ENCODE peak calls at places on chromosomes 7 and 10, in four cellular contexts. N is WTC11, H is HepG2, P is GM12878. J is an unnamed sample.

GRCh38 chr7:70135656-70136055 is 537.4 kb downstream of the AUTS2 start:
- DNase-seq in N (no peak), H (no peak), P (no peak), J (no peak)

GRCh38 chr10:79929409-79929904 is 19.4 kb downstream of the SFTPD start:
- DNase-seq in N (peak; percentile 84), H (peak; percentile 59), P (no peak), J (peak; percentile 90)

GRCh38 chr10:103982639-103983038 is 15.7 kb downstream of the SLK start:
- DNase-seq in P (no peak), N (peak; percentile 61), H (peak; percentile 33), J (peak; percentile 11)

GRCh38 chr7:149060161-149060560 is 30.4 kb downstream of the ZNF786 start:
- DNase-seq in P (no peak), H (no peak), N (no peak), J (no peak)

GRCh38 chr10:115432188-115432819 is 339.1 kb downstream of the ATRNL1 start:
- DNase-seq in H (peak; percentile 31), N (no peak), P (no peak), J (no peak)

GRCh38 chr10:72320676-72321247 is 34.0 kb downstream of the DNAJB12 start:
- DNase-seq in H (peak; percentile 93), N (peak; percentile 89), P (peak; percentile 95), J (peak; percentile 97)

GRCh38 chr10:132536964-132537712 is 449 bp upstream of the INPP5A start:
- DNase-seq in H (peak; percentile 95), P (peak; percentile 84), N (peak; percentile 100), J (peak; percentile 97)

GRCh38 chr7:143345428-143345900 is 17.0 kb downstream of the FAM131B start:
- DNase-seq in N (peak; percentile 82), P (no peak), H (no peak), J (peak; percentile 63)

GRCh38 chr10:70227548-70228320 is 5.5 kb downstream of the PPA1 start:
- DNase-seq in N (no peak), H (peak; percentile 20), P (no peak), J (no peak)

GRCh38 chr10:26423722-26424121 is 14.4 kb upstream of the APBB1IP start:
- DNase-seq in H (no peak), N (no peak), P (no peak), J (no peak)

GRCh38 chr7:51244053-51244452 is 72.6 kb downstream of the COBL start:
- DNase-seq in N (no peak), H (no peak), P (no peak), J (no peak)

GRCh38 chr7:2760098-2760889 is 72.3 kb downstream of the AMZ1 start:
- DNase-seq in N (peak; percentile 42), P (no peak), H (peak; percentile 46), J (peak; percentile 45)

GRCh38 chr10:95330966-95331453 is 40.2 kb upstream of the PDLIM1 start:
- DNase-seq in P (no peak), H (no peak), N (no peak), J (no peak)

GRCh38 chr10:69674786-69675185 is 44.7 kb downstream of the FAM241B start:
- DNase-seq in N (no peak), P (no peak), H (no peak), J (no peak)

GRCh38 chr7:132083126-132084123 is 492.8 kb downstream of the PLXNA4 start:
- DNase-seq in P (no peak), H (no peak), N (no peak), J (no peak)

GRCh38 chr10:51926336-51926735 is 226.9 kb upstream of the CSTF2T start:
- DNase-seq in N (no peak), H (no peak), P (no peak), J (no peak)

GRCh38 chr7:49718755-49719154 is 54.7 kb upstream of the VWC2 start:
- DNase-seq in H (no peak), P (no peak), N (no peak), J (no peak)

GRCh38 chr10:60896033-60896432 is 48.0 kb downstream of the RHOBTB1 start:
- DNase-seq in H (no peak), N (no peak), P (no peak), J (no peak)

GRCh38 chr10:132967540-132967939 is 25.2 kb upstream of the CFAP46 start:
- DNase-seq in H (no peak), P (no peak), N (no peak), J (no peak)

GRCh38 chr7:3011211-3011852 is 32.3 kb downstream of the CARD11 start:
- DNase-seq in H (no peak), N (no peak), P (no peak), J (no peak)

GRCh38 chr7:29859089-29859488 is 52.8 kb downstream of the WIPF3 start:
- DNase-seq in N (no peak), H (no peak), P (no peak), J (no peak)

GRCh38 chr7:23474098-23474828 is 4.0 kb upstream of the IGF2BP3 start:
- DNase-seq in N (peak; percentile 97), P (peak; percentile 76), H (peak; percentile 96), J (peak; percentile 98)

GRCh38 chr7:157718303-157719007 is 381.7 kb downstream of the DNAJB6 start:
- DNase-seq in H (no peak), N (no peak), P (no peak), J (no peak)

GRCh38 chr10:80684217-80684616 is 146.5 kb downstream of the SH2D4B start:
- DNase-seq in P (no peak), H (no peak), N (no peak), J (peak; percentile 60)

GRCh38 chr7:503046-503574 is 16.5 kb downstream of the PDGFA start:
- DNase-seq in H (no peak), P (no peak), N (no peak), J (no peak)

GRCh38 chr7:103636153-103636552 is 190.1 kb upstream of the SLC26A5 start:
- DNase-seq in H (no peak), N (no peak), P (no peak), J (no peak)

GRCh38 chr10:33277135-33277536 is 57.3 kb downstream of the NRP1 start:
- DNase-seq in N (no peak), P (no peak), H (no peak), J (no peak)

GRCh38 chr10:24722676-24723385 is 856 bp downstream of the ARHGAP21 start:
- DNase-seq in H (peak; percentile 41), N (peak; percentile 60), P (no peak), J (peak; percentile 55)

GRCh38 chr10:16518822-16519221 is 2.9 kb downstream of the C1QL3 start:
- DNase-seq in N (no peak), P (no peak), H (no peak), J (no peak)

GRCh38 chr10:16519250-16519907 is 2.3 kb downstream of the C1QL3 start:
- DNase-seq in P (no peak), N (peak; percentile 43), H (no peak), J (no peak)

GRCh38 chr10:16519908-16520861 is 1.5 kb downstream of the C1QL3 start:
- DNase-seq in P (no peak), N (peak; percentile 27), H (no peak), J (no peak)

GRCh38 chr10:16521311-16522016 is at the start of gene C1QL3:
- DNase-seq in P (no peak), H (no peak), N (peak; percentile 60), J (no peak)

DNA sequence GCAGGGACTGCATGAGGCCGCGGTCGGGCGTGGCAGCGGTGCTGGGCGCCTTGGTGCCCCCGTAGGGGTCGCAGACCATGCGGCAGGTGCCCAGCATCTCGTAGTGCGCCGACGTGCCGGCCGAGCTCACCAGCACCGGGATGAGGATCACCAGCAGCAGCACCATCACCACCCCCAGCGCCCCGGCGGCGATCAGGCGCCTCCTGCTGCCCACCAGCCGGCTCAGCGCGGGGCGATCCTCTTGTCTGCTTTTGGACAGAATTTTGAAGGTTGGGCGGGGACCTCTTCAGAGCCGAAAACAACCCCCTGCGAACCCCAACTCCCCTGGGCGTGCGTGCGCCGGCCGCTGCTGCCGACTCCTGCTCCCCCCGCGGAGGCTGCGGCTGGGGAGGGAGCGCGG is 779 bp downstream of the C1QL3 start:
- DNase-seq in P (no peak), N (peak; percentile 66), H (no peak), J (no peak)
- TF ChIP-seq NR2C2 in P (no peak), N (no peak), H (no peak), J (no peak)

DNA sequence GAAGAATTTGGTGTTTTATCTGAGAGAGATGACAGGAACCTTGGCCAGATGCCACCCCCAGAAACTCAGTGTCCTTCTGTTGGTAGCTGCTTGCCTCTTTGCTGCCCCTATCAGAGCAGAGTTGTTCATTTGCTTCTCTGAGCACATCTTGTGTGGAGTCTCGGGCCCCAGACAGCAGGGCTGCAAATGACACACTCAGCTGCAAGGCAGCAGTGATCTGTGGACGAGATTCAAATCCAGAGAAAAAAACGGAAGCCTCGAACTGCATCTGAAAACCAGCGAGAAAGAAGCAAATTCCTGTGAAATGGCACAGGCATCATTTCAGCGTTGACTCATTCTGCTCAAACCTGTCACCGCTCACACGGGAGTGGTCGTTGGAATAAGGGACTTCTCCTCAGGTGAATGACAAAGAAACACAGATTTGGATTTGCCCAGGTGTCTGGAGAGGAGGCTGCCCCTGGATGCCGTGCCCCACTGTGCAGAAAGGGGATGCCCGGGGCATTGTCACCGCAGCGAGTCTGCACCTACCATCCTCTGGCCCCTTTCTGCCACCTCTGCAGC is 144.7 kb downstream of the PFKFB3 start:
- DNase-seq in P (peak; percentile 12), H (no peak), N (no peak), J (no peak)
- TF ChIP-seq NR2C2 in P (no peak), H (no peak), N (no peak), J (no peak)

DNA sequence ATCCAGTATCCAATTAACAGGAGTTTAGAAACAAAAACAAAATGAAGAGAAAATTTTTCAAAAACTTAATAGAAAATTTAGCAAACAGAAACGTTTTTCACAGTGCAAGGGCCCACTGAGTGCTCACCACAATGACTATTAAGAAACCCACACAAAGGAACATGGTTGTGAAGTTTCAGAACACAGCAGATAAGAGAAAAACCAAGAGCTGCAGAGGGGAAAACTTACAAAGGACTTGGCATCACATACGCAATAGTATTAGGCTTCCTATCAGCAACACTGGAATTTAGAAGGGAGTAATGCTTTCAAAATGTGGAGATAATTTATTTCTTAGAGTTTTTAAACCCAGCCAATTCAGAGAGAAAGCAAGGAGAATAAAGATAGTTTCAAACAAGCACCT is 1.7 kb upstream of the C7orf25 start:
- DNase-seq in H (no peak), P (no peak), N (no peak), J (no peak)
- TF ChIP-seq NR2C2 in H (no peak), P (no peak), N (no peak), J (no peak)

DNA sequence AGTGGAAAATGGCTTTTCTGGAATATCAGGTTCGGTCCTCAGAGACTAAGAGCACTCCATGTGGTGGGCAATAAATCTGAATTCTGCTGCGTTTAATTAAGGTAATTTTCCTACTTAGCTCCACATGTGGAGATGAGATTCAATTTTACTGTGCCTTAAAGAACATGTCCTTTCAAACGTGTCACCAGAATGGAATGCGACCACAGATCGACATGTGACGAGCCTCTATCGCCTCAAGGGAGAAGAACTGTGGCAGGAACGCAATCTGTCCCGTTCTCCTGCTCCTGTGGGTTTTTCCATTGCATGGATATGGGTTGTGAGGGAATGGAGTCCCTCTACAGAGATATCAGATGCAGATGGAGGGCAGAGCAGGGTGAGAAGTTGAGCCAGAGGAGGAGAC is 205.4 kb upstream of the ZNF32 start:
- DNase-seq in N (no peak), P (no peak), H (peak; percentile 30), J (no peak)
- TF ChIP-seq NR2C2 in N (no peak), P (no peak), H (no peak), J (no peak)

GRCh38 chr7:20329389-20330175 is 1.1 kb upstream of the ITGB8 start:
- DNase-seq in N (peak; percentile 58), H (peak; percentile 60), P (peak; percentile 76), J (peak; percentile 74)
- TF ChIP-seq NR2C2 in N (no peak), H (peak; percentile 23), P (no peak), J (no peak)